ENCODE peak calls at places on chromosome 11, in seven cellular contexts. B, V, F, R, C, M and K are unnamed samples.

GRCh38 chr11:102111787-102112653 is 1.8 kb downstream of the YAP1 start:
- DNase-seq in B (peak), V (peak), F (peak), R (peak), C (peak), M (peak), K (peak)

GRCh38 chr11:67450796-67451657 is 1.5 kb downstream of the GPR152 start:
- DNase-seq in B (no peak), V (no peak), F (no peak), R (no peak), C (no peak), M (no peak), K (no peak)

GRCh38 chr11:16587670-16588069 is 150.8 kb upstream of the C11orf58 start:
- DNase-seq in B (no peak), V (no peak), F (no peak), R (no peak), C (no peak), M (no peak), K (no peak)

GRCh38 chr11:12678092-12678491 is 3.9 kb downstream of the TEAD1 start:
- DNase-seq in B (no peak), V (no peak), F (no peak), R (peak), C (no peak), M (no peak), K (no peak)

GRCh38 chr11:34028407-34028804 is 23.1 kb upstream of the CAPRIN1 start:
- DNase-seq in B (peak), V (no peak), F (no peak), R (peak), C (no peak), M (peak), K (peak)

GRCh38 chr11:110156503-110156902 is 63.3 kb downstream of the ZC3H12C start:
- DNase-seq in B (no peak), V (no peak), F (no peak), R (no peak), C (no peak), M (no peak), K (no peak)

GRCh38 chr11:107666911-107667568 is 44.8 kb downstream of the SLN start:
- DNase-seq in B (no peak), V (no peak), F (no peak), R (no peak), C (no peak), M (no peak), K (no peak)

GRCh38 chr11:45429719-45430118 is 143.6 kb upstream of the SYT13 start:
- DNase-seq in B (no peak), V (no peak), F (no peak), R (no peak), C (no peak), M (no peak), K (no peak)

GRCh38 chr11:74559110-74559933 is 33.1 kb upstream of the POLD3 start:
- DNase-seq in B (no peak), V (no peak), F (peak), R (no peak), C (no peak), M (no peak), K (peak)

GRCh38 chr11:32911413-32911812 is 18.8 kb downstream of the QSER1 start:
- DNase-seq in B (no peak), V (no peak), F (no peak), R (no peak), C (no peak), M (no peak), K (no peak)

GRCh38 chr11:40032331-40032730 is 1427.1 kb downstream of the LRRC4C start:
- DNase-seq in B (no peak), V (no peak), F (no peak), R (no peak), C (no peak), M (no peak), K (no peak)

GRCh38 chr11:40030867-40031266 is 1428.6 kb downstream of the LRRC4C start:
- DNase-seq in B (no peak), V (no peak), F (no peak), R (no peak), C (no peak), M (no peak), K (no peak)

GRCh38 chr11:40027737-40028136 is 1431.7 kb downstream of the LRRC4C start:
- DNase-seq in B (no peak), V (no peak), F (no peak), R (no peak), C (no peak), M (no peak), K (no peak)

DNA sequence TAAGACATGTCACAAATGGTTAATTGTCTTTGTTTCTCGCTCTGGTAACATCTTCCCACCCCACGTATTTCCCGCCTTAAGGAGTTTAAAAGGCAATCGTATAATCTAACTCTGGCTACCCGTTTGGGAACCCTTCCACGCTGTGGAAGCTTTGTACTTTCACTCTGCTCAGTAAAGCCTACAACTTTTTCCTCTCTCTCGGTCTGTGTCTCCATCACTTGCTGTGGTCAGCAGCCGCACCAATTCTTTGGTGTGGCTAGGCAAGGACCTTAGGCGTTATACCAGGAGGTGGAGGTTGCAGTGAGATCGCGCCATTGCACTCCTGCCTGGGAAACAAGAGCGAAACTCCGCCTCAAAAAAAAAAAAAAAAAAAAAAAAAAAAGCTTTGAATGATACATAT is 1430.0 kb downstream of the LRRC4C start:
- DNase-seq in B (no peak), V (no peak), F (no peak), R (no peak), C (no peak), M (no peak), K (no peak)
- H3K4me3 ChIP-seq in B (no peak), V (no peak), F (no peak), R (no peak), C (no peak), M (no peak), K (no peak)

GRCh38 chr11:132284611-132285010 is 914.2 kb downstream of the NTM start:
- DNase-seq in B (no peak), V (no peak), F (no peak), R (no peak), C (no peak), M (no peak), K (no peak)

GRCh38 chr11:132284048-132284447 is 913.6 kb downstream of the NTM start:
- DNase-seq in B (no peak), V (no peak), F (no peak), R (no peak), C (no peak), M (no peak), K (no peak)

DNA sequence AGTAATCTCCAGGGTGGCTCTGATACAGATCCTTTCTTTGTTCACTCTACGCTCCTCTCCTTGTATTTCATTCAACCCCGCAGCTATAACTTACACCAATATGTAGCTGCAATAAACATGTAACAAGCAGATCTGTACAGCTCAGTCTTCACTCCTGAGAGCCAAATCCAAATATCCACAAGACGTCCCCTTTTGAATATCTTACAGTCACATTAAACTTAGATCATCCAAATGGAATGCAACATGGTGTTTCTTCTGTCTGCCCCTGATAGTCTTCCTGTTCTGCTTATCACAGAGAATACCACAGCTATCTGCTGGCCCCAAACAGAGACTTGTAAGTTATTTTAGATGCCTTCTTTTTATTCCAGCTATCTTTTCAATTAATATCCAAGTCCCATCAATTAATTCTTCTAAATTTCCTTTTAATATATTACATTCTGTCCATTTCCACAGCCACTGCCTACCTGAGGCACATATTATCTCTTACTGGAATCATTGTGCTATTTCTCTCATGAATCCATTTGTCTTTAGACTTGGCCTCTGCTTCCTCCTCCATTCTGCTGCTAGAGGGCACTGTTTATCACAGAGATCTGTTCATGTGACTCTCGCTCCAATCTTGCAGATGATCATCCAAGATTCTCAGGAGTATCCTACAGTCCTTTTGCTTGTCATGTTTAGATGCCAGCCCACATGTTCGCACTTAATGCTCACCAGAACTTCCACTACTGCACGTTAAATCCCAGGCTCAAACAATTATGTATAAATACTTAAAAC is 908.6 kb downstream of the NTM start:
- DNase-seq in B (peak), V (peak), F (peak), R (peak), C (peak), M (peak), K (peak)
- TF ChIP-seq CTCF in B (peak), V (peak), F (peak), R (peak), C (peak), M (peak), K (peak)

DNA sequence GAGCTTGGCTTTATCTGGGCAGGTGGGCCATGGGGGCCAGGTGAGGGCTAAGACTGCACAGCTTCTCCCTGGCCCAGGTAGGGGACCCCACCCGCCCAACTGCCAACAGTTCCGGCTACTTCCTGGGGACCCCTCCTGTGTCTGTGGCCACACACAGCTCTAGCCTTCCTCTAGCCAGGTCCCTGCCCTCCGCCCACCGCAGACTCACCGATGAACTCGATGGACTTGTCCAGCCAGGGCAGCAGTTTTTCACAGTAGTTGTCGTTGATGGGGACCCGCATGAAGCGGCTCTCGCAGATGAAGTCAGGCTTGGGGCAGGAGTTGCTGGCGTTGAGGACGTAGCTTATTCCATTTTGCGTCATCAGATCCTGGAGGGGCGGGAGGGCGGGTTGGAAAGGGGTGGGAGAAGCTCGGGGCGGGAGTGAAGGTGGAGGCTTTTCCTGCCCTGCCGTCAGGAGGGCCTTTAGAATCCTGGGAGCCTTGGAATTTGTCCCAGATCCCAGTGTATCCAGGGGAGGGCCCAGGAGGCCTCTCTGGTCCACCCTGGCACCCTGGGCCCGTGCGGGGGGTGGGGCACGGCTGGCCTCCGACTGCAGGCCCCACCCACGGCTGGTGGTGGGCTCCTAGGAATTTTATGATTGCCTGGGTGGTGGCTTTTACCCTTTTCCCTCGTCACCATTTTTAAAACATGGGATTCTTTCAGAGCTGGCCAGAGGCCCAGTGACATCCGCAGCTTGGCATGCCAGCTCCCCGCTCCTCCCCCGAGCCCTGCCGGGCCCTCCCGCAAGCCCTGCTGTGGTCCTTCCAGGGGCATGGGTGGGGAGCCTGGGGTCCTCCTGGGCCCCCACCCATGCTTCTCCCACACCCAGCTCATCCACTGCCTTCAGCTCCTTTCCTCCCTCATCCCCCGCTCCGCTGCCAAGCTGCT is 13.9 kb downstream of the DUSP8 start:
- DNase-seq in B (peak), V (peak), F (peak), R (peak), C (peak), M (peak), K (peak)
- H3K4me3 ChIP-seq in B (no peak), V (no peak), F (no peak), R (no peak), C (no peak), M (no peak), K (no peak)

DNA sequence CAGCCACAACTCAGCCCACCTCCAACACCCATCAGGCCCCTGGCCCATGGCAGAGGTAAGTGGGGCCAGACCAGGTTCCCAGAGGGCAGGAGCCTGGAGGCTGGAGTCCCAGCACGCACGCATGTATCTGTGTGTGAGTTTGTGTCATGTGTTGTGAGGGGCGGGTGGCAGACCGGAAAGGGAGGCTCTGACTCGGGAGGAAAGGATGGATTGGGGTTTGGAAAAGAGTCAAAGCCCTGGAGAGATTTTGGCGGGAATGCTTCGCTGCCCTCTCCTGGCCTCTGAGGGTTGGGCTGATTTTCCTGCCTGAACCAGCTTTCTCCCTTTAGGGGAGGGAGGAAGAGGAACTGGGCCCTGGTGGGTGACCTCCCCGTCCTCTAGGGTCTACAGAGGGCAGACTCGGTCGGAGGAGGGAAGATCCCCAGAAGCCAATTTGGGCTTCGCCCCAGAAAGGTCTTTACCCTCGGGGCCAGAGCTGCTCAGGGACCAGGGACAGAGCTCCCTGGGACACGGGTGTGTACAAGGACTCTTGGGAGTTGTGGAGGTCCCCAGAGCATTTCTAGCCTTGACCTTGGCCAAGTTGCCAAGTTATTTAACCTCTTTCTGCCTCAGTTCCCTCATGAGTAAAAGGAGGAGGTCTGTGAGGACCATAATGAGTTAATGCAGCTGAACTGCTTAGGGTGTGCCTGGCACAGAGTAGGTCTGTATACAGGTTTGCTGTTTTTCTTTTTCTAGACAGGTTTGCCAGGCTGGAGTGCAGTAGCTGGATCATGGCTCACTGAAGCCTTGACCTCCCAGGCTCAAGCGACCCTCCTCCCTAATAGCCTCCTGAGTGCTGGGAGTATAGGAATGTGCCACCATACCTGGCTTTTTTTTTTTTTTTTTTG is 6.9 kb downstream of the C11orf68 start:
- DNase-seq in B (peak), V (peak), F (peak), R (peak), C (no peak), M (peak), K (peak)
- TF ChIP-seq CTCF in B (no peak), V (peak), F (peak), R (peak), C (peak), M (peak), K (peak)

GRCh38 chr11:114298701-114299090 is 2.5 kb downstream of the NNMT start:
- DNase-seq in B (no peak), V (no peak), F (no peak), R (peak), C (no peak), M (no peak), K (no peak)

GRCh38 chr11:114297806-114298700 is 1.9 kb downstream of the NNMT start:
- DNase-seq in B (peak), V (no peak), F (no peak), R (peak), C (no peak), M (no peak), K (peak)

GRCh38 chr11:114296979-114297372 is 777 bp downstream of the NNMT start:
- DNase-seq in B (no peak), V (no peak), F (no peak), R (no peak), C (no peak), M (no peak), K (no peak)

GRCh38 chr11:114295676-114296081 is 520 bp upstream of the NNMT start:
- DNase-seq in B (no peak), V (no peak), F (no peak), R (no peak), C (no peak), M (no peak), K (no peak)

GRCh38 chr11:114296190-114296978 is at the start of gene NNMT:
- DNase-seq in B (peak), V (peak), F (peak), R (peak), C (peak), M (peak), K (peak)
- H3K4me3 ChIP-seq in B (peak), V (peak), F (peak), R (peak), C (peak), M (peak), K (peak)

DNA sequence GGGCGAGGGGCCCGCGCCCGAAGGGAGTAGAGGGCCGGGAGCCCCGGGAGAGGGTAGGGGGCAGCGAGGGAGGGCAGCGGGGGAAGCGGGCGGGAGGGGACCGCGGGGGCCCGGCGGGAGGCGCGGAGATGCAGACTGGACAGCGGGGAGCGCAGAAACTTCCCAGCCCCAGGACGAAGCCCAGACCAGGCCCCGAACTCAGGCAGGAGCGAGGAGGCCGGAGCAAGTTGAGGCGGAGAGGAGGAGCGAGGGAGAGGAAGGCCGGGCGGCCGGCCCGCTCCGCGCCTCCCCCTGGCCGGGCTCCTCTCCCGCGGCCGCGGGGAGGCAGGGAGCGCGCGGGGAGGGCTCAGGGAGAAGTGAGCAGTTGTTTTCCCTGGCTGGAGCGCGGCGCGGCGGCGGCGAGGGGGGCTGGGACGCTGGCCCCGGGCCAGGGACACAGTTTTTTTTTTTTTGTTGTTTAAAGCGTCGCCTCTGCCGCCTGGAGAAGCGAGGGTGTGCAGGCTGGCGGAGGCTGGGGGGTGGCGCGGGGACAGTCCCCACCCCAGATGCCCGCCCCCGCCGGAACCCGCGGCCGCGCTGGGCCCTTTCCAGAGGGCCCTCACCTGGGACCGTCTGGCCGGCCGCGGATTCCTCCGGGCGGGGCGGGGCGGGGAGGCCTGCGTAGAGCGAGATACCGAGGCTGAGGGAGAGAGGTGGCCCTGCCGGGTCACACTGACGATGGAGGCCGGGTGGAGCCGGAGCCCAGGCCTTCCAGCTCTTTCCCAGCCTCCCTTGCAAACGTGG is at the start of gene LTBP3:
- DNase-seq in B (peak), V (peak), F (peak), R (peak), C (no peak), M (peak), K (peak)
- TF ChIP-seq CTCF in B (no peak), V (no peak), F (no peak), R (no peak), C (no peak), M (no peak), K (no peak)

DNA sequence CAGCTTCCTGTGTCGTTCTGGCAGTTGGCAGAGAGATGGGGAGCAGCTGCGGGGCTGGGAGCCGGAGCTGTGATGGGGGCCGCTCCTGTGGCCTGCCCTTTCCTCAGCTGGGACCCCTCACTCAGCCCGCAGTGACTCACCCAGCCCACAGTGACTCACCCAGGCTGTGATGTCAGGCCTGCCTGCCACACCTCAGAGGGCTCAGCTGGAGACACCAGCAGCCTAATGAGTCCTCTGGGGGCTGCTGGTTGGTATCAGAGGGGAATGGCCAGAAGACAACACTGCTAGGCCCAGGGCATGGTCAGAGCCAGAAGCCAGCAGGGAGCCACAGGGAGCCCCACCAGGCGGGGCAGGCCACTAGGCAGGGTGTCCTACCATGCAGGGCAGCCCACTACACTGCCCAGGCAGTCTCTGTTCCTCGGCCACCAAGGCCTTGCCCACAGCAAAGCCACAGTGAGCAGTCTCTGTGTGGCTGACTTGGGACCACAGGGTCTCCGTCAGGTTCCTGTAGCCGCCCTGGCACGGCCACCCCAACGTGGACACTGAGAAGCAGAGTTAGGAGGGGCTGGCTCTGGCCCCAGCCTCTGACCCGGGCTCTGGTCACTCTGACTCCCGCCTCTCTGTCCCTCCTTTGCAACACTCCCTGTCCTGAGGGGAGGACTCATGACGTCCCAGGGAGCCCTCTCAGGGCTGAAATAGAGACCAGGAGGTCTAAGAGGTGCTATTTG is 4.3 kb upstream of the FXYD2 start:
- DNase-seq in B (peak), V (peak), F (peak), R (peak), C (no peak), M (peak), K (peak)
- H3K4me3 ChIP-seq in B (no peak), V (no peak), F (no peak), R (no peak), C (no peak), M (no peak), K (no peak)